ENCODE peak calls at places on chromosomes 5 and 9, in five cellular contexts. B is WTC11, U is brain microvascular endothelial cell, T is esophagus squamous epithelium, Z is dorsolateral prefrontal cortex. S is an unnamed sample.

GRCh38 chr5:56279979-56280378 is 46.8 kb upstream of the ANKRD55 start:
- DNase-seq in B (no peak), U (peak), T (no peak), Z (no peak), S (no peak)

GRCh38 chr5:93790401-93790800 is 49.0 kb upstream of the POU5F2 start:
- DNase-seq in B (no peak), U (peak), T (no peak), Z (no peak), S (no peak)

GRCh38 chr5:161378701-161379100 is 167.8 kb downstream of the GABRB2 start:
- DNase-seq in B (no peak), U (no peak), T (no peak), Z (no peak), S (no peak)

GRCh38 chr5:41527201-41527779 is 16.9 kb upstream of the PLCXD3 start:
- DNase-seq in B (no peak), U (peak), T (no peak), Z (no peak), S (no peak)

GRCh38 chr5:7015586-7016256 is 302.5 kb downstream of the TENT4A start:
- DNase-seq in B (peak), U (no peak), T (no peak), Z (no peak), S (no peak)

GRCh38 chr9:136695955-136696354 is 8.7 kb upstream of the AGPAT2 start:
- DNase-seq in B (no peak), U (no peak), T (no peak), Z (no peak), S (no peak)

GRCh38 chr9:91071185-91071990 is 269.8 kb downstream of the SYK start:
- DNase-seq in B (no peak), U (peak), T (no peak), Z (no peak), S (no peak)

GRCh38 chr5:110727025-110727314 is 499 bp upstream of the TMEM232 start:
- DNase-seq in B (no peak), U (no peak), T (no peak), Z (no peak), S (no peak)

GRCh38 chr5:178519804-178520203 is 70.4 kb downstream of the COL23A1 start:
- DNase-seq in B (no peak), U (no peak), T (no peak), Z (no peak), S (no peak)

GRCh38 chr9:88059469-88059868 is 78.8 kb downstream of the SPATA31C2 start:
- DNase-seq in B (no peak), U (no peak), T (no peak), Z (no peak), S (no peak)

GRCh38 chr5:39202594-39203290 is 16.6 kb downstream of the FYB1 start:
- DNase-seq in B (no peak), U (no peak), T (no peak), Z (no peak), S (no peak)

GRCh38 chr5:41641621-41642020 is 131.2 kb upstream of the PLCXD3 start:
- DNase-seq in B (no peak), U (no peak), T (no peak), Z (no peak), S (no peak)

GRCh38 chr5:181223041-181223728 is at the start of gene TRIM41:
- DNase-seq in B (peak), U (peak), T (no peak), Z (peak), S (peak)

GRCh38 chr5:65913519-65913918 is 12.9 kb upstream of the ERBIN start:
- DNase-seq in B (no peak), U (no peak), T (no peak), Z (no peak), S (no peak)

GRCh38 chr9:81108391-81108790 is 581.0 kb downstream of the TLE1 start:
- DNase-seq in B (no peak), U (no peak), T (no peak), Z (no peak), S (no peak)

GRCh38 chr5:6456766-6457370 is 8.2 kb downstream of the UBE2QL1 start:
- DNase-seq in B (no peak), U (no peak), T (no peak), Z (no peak), S (no peak)

GRCh38 chr9:128244443-128245226 is 31.2 kb downstream of the GOLGA2 start:
- DNase-seq in B (peak), U (no peak), T (no peak), Z (no peak), S (no peak)

GRCh38 chr5:53059281-53059680 is 50.3 kb downstream of the MOCS2 start:
- DNase-seq in B (no peak), U (peak), T (no peak), Z (no peak), S (no peak)

GRCh38 chr5:168947212-168947868 is 353.6 kb downstream of the SLIT3 start:
- DNase-seq in B (peak), U (peak), T (no peak), Z (no peak), S (peak)

GRCh38 chr5:100706796-100707195 is 171.6 kb downstream of the FAM174A start:
- DNase-seq in B (no peak), U (no peak), T (no peak), Z (no peak), S (no peak)

DNA sequence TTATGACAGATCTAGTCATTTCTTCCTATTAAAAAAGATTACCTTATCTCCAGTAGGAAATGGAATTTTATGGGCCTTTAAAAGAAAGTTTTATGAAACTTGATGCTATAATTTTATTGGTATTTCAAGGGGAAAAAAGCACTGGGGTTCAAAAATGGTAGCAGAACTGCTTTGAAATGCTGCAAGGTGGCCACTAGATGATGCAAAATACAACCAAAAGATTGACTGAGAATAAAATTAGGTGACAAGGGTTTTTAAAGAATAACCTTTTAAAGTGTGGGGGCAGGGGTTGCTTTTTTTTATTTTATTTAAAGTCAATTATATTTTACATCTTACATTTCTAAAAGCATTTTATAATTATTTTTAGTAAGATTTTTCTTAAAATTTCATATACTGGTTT is 61.7 kb downstream of the KLF9 start:
- DNase-seq in B (no peak), U (no peak), T (no peak), Z (no peak), S (no peak)
- TF ChIP-seq CTCF in B (no peak), U (peak), T (peak), Z (peak), S (peak)

DNA sequence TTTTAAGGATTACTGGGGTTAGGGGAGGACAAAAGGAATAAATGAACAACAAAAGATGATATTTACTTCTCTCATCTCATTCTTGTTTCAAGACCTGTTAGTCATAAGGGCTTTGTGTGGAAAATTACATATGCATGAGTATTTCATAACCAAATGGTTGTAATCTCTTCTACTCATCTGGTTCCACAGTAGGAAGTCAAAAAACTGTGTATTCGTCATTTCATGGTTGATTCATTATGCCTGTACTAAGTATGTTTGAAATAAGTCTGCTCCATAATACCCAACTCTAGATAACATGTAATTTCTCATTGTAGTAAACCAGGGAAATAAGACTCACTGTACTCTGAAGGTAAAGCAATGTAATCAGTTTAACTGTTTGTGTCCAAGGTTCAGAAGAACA is 212.9 kb downstream of the ARRDC3 start:
- DNase-seq in B (no peak), U (no peak), T (no peak), Z (no peak), S (no peak)
- TF ChIP-seq CTCF in B (no peak), U (no peak), T (no peak), Z (no peak), S (no peak)

GRCh38 chr9:7234144-7234543 is 476.4 kb downstream of the KDM4C start:
- DNase-seq in B (peak), U (peak), T (no peak), Z (no peak), S (no peak)
- TF ChIP-seq CTCF in B (peak), U (peak), T (no peak), Z (no peak), S (peak)

GRCh38 chr5:3329427-3329826 is 266.2 kb upstream of the IRX1 start:
- DNase-seq in B (no peak), U (no peak), T (no peak), Z (no peak), S (no peak)
- TF ChIP-seq CTCF in B (no peak), U (no peak), T (no peak), Z (no peak), S (no peak)

GRCh38 chr9:130997925-130998595 is 10.9 kb upstream of the LAMC3 start:
- DNase-seq in B (peak), U (peak), T (no peak), Z (peak), S (peak)

GRCh38 chr9:130997395-130997684 is 11.6 kb upstream of the LAMC3 start:
- DNase-seq in B (no peak), U (no peak), T (no peak), Z (no peak), S (no peak)

GRCh38 chr9:130999265-130999623 is 9.7 kb upstream of the LAMC3 start:
- DNase-seq in B (no peak), U (no peak), T (no peak), Z (no peak), S (no peak)

GRCh38 chr9:130996672-130997394 is 12.1 kb upstream of the LAMC3 start:
- DNase-seq in B (no peak), U (no peak), T (no peak), Z (no peak), S (no peak)

GRCh38 chr9:130998596-130999264 is 10.2 kb upstream of the LAMC3 start:
- DNase-seq in B (no peak), U (no peak), T (no peak), Z (no peak), S (no peak)
- TF ChIP-seq CTCF in B (no peak), U (no peak), T (no peak), Z (no peak), S (no peak)

DNA sequence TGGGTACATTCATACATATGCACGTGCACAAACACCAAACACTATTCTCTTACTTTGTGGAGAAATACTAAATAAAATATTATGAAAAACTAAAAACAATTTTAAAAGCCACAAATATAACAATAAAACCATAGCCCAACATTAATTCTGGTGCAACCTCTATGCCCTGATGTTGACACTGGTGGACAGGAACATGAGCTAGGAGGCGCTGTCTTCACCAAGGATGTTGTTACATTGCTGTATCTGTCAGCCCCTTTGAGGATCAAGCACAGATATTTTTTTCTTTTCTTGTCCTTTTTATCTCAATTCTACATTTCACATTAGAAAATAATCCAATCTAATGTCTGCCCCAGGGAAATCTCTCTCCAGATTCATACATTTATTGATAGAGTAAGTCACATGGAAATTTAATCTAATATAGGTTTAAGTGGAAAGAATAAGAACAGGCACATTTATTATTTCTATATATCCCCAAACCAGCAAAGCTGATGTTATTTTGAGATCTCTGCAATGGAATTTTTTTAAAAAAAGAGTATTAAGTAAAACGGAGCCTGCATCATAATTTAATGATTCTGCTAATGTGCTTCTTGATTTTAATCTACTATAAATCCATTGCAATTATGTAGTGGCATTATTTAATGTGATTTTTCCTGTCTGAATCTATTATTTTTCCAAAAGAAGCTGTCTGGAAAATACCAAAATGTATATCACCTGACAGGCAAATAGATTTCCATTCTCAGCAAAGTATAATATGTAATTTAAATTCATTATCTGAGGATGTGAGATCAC is 716.5 kb downstream of the MTRR start:
- DNase-seq in B (peak), U (no peak), T (no peak), Z (no peak), S (no peak)
- TF ChIP-seq CTCF in B (no peak), U (peak), T (no peak), Z (no peak), S (no peak)

DNA sequence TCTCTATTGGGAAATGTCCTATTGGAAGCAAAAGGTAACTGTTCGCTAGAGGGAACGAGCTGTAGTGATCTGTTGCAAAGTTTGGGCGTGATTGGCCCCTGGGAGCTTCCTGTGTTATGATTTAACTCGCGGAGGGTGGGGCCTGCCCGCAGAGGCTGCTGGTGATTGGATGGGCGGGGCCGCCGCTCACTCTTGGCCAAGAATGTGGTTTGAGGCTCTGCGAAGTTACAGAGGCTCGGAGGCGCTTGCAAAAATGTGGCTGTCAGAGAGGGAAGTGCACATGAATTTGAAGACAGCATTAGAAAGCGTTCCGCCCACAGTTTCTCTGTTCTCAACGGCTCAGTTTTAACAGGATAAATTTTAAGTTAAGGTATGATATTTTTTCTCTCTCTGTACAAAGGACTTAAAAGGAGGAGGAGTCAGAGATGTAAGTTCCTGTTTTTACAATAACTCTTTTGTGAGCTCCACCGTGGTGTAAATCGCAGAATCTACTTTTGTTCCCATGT is 46.9 kb downstream of the CNTRL start:
- DNase-seq in B (peak), U (peak), T (peak), Z (peak), S (peak)
- TF ChIP-seq CTCF in B (no peak), U (peak), T (peak), Z (no peak), S (peak)

GRCh38 chr9:130182090-130182909 is 10.1 kb downstream of the NCS1 start:
- DNase-seq in B (no peak), U (no peak), T (no peak), Z (no peak), S (no peak)

GRCh38 chr9:130185494-130186005 is 13.3 kb downstream of the NCS1 start:
- DNase-seq in B (no peak), U (no peak), T (no peak), Z (no peak), S (no peak)

GRCh38 chr9:130181645-130182044 is 9.4 kb downstream of the NCS1 start:
- DNase-seq in B (no peak), U (no peak), T (no peak), Z (no peak), S (no peak)

GRCh38 chr9:130184983-130185382 is 12.8 kb downstream of the NCS1 start:
- DNase-seq in B (no peak), U (no peak), T (no peak), Z (no peak), S (no peak)

DNA sequence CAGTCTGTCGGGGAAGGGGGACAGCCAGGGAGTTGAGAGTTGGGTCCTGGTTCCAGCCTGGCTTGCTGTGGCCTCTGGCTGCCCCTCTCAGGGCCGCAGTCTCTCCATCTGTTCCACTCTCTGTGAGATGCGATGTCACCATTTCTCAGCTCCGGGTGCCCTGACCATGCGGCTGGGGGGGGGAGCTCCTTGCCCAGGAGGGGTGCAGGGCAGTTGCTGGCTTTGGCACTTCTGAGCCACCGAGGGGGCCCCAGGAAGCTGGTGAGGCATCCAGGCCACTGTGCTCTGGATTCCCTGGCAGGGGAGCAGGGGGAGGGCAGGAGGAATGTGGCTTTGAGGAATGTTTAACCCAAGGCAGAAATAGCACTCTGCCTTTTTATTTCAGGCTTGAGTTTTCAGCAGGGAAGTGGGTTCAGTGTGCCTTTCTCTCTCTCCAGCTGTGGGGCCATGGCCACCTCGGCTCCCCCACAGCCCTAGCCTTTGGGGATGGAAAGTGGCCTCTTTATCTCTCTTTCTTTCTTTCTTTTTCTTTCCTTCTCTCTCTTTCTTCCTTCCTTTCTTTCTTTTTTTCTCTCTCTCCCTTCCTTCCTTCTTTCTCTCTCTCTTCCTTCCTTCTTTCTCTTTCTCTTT is 11.0 kb downstream of the NCS1 start:
- DNase-seq in B (no peak), U (no peak), T (no peak), Z (no peak), S (no peak)
- TF ChIP-seq CTCF in B (no peak), U (no peak), T (no peak), Z (no peak), S (no peak)

DNA sequence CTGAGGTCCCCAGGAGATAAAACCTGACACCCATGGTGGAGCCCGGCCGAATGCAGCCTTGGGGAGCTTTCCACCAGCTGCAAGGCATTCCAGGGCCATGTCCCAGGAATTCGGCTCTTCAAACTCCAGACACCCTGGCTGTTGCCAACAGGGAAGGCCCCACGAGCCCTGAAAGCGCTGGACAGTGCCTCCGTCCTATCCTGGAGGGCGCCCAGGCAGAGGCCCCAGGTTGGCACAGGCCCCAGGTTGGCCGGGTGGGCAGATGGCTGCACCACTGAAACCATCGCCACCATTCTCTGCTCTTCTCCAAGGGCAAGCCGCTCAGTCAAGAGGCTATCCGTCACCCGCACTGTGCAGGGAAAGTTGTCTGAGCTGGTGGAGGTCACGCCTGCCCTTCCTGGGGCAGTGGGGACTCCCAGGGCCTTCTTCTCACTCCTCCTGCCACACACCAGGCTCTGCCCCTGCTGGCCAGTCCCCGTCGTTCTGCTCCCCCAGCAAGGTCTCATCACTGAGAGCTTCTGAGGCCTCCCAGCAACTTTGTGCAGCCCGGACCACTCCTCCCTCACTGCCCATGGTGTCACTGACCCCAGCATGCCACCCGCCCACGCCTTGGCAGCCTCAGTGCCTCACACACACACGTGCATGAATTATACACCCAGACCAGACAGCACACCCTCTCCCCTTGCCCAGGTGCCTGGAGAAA is 21.2 kb downstream of the SLC6A3 start:
- DNase-seq in B (no peak), U (no peak), T (no peak), Z (no peak), S (no peak)
- TF ChIP-seq CTCF in B (no peak), U (no peak), T (no peak), Z (no peak), S (no peak)

S was measured in progenitor cell of endocrine pancreas.